ENCODE peak calls at places on chromosome 21, in seven cellular contexts. D, B, M, Y, G, S and U are unnamed samples.

GRCh38 chr21:35909456-35910178 is 150.7 kb downstream of the SETD4 start:
- DNase-seq in D (no peak), B (no peak), M (no peak), Y (no peak), G (no peak), S (no peak), U (no peak)

GRCh38 chr21:41497836-41498235 is 10.1 kb downstream of the TMPRSS2 start:
- DNase-seq in D (no peak), B (no peak), M (no peak), Y (no peak), G (no peak), S (no peak), U (no peak)

GRCh38 chr21:39660191-39660590 is 47.5 kb downstream of the B3GALT5 start:
- DNase-seq in D (no peak), B (no peak), M (no peak), Y (peak; percentile 95), G (peak; percentile 87), S (no peak), U (peak; percentile 6)

GRCh38 chr21:45594721-45595489 is 48.6 kb upstream of the PCBP3 start:
- DNase-seq in D (no peak), B (no peak), M (no peak), Y (no peak), G (no peak), S (no peak), U (no peak)

GRCh38 chr21:21324297-21324696 is 326.1 kb downstream of the NCAM2 start:
- DNase-seq in D (no peak), B (peak; percentile 36), M (no peak), Y (no peak), G (no peak), S (no peak), U (no peak)

GRCh38 chr21:20874202-20874601 is 124.0 kb upstream of the NCAM2 start:
- DNase-seq in D (no peak), B (no peak), M (no peak), Y (no peak), G (no peak), S (no peak), U (no peak)

GRCh38 chr21:41877901-41878830 is 978 bp downstream of the PRDM15 start:
- DNase-seq in D (no peak), B (no peak), M (peak; percentile 49), Y (no peak), G (peak; percentile 80), S (peak; percentile 30), U (no peak)

GRCh38 chr21:42621828-42622199 is 31.6 kb upstream of the PDE9A start:
- DNase-seq in D (no peak), B (no peak), M (no peak), Y (peak; percentile 21), G (no peak), S (peak; percentile 36), U (no peak)

GRCh38 chr21:38775733-38776132 is 30.0 kb upstream of the ETS2 start:
- DNase-seq in D (no peak), B (no peak), M (no peak), Y (no peak), G (no peak), S (no peak), U (no peak)

GRCh38 chr21:37669249-37669648 is 247.0 kb downstream of the KCNJ6 start:
- DNase-seq in D (no peak), B (no peak), M (no peak), Y (no peak), G (no peak), S (no peak), U (no peak)

GRCh38 chr21:36437745-36438128 is 42.2 kb downstream of the CLDN14 start:
- DNase-seq in D (no peak), B (no peak), M (no peak), Y (no peak), G (peak; percentile 94), S (no peak), U (no peak)

GRCh38 chr21:31564439-31564838 is 95.1 kb upstream of the SOD1 start:
- DNase-seq in D (no peak), B (no peak), M (no peak), Y (no peak), G (no peak), S (no peak), U (no peak)